ENCODE peak calls at places on chromosomes 7 and 10, in six cellular contexts. T, L, P, N, S and J are unnamed samples.

GRCh38 chr10:102583435-102584417 is 60.6 kb upstream of the TRIM8 start:
- DNase-seq in T (peak; percentile 74), P (peak; percentile 85), N (peak; percentile 94), S (peak; percentile 77), L (peak; percentile 93), J (peak; percentile 66)

GRCh38 chr10:125785831-125786230 is 10.2 kb upstream of the MMP21 start:
- DNase-seq in P (no peak), N (no peak), T (no peak), L (no peak), S (no peak), J (no peak)

GRCh38 chr10:3217301-3217700 is 44.7 kb upstream of the PITRM1 start:
- DNase-seq in L (no peak), S (peak; percentile 28), P (no peak), T (peak; percentile 90), N (no peak), J (peak; percentile 43)

GRCh38 chr10:76492026-76492425 is 1060.6 kb downstream of the LRMDA start:
- DNase-seq in N (no peak), P (no peak), S (peak; percentile 99), L (no peak), T (peak; percentile 100), J (peak; percentile 93)

GRCh38 chr10:660413-660979 is 29.0 kb downstream of the DIP2C start:
- DNase-seq in N (no peak), P (no peak), S (no peak), T (no peak), L (no peak), J (no peak)

GRCh38 chr10:126474031-126474430 is 85.8 kb upstream of the ADAM12 start:
- DNase-seq in N (no peak), L (no peak), P (no peak), S (no peak), T (no peak), J (no peak)

GRCh38 chr7:25954395-25954794 is 197.6 kb upstream of the NFE2L3 start:
- DNase-seq in P (no peak), T (no peak), S (no peak), N (no peak), L (no peak), J (no peak)

GRCh38 chr7:78398081-78398480 is 599.5 kb downstream of the PHTF2 start:
- DNase-seq in S (no peak), T (no peak), P (no peak), L (no peak), N (no peak), J (no peak)

GRCh38 chr7:117412390-117412789 is 14.9 kb downstream of the ASZ1 start:
- DNase-seq in N (no peak), S (no peak), T (no peak), L (no peak), P (no peak), J (no peak)

GRCh38 chr7:18997477-18998130 is 119.8 kb downstream of the TWIST1 start:
- DNase-seq in T (no peak), P (no peak), L (no peak), S (no peak), N (no peak), J (no peak)

GRCh38 chr10:102735065-102735562 is 8.6 kb upstream of the WBP1L start:
- DNase-seq in S (no peak), N (no peak), P (no peak), T (no peak), L (no peak), J (no peak)

GRCh38 chr10:89095701-89096391 is 105.2 kb downstream of the FAS start:
- DNase-seq in P (no peak), N (no peak), L (no peak), T (no peak), S (no peak), J (no peak)

GRCh38 chr7:101856488-101857357 is 39.3 kb downstream of the CUX1 start:
- DNase-seq in N (peak; percentile 49), L (peak; percentile 100), T (peak; percentile 50), S (peak; percentile 74), P (peak; percentile 37), J (peak; percentile 92)
- TF ChIP-seq CTCF in N (peak; percentile 8), L (peak; percentile 51), T (peak; percentile 37), S (peak; percentile 51), P (peak; percentile 46), J (peak; percentile 32)

GRCh38 chr10:83917519-83918506 is 221.5 kb upstream of the GHITM start:
- DNase-seq in S (peak; percentile 10), N (peak; percentile 68), T (no peak), P (no peak), L (peak; percentile 90), J (no peak)
- TF ChIP-seq CTCF in S (peak; percentile 24), N (peak; percentile 46), T (no peak), P (no peak), L (peak; percentile 86), J (no peak)

GRCh38 chr10:74103560-74104248 is 46.9 kb downstream of the AP3M1 start:
- DNase-seq in N (peak; percentile 19), S (no peak), L (peak; percentile 56), P (no peak), T (peak; percentile 28), J (no peak)
- TF ChIP-seq CTCF in N (peak; percentile 48), S (peak; percentile 34), L (peak; percentile 73), P (peak; percentile 50), T (peak; percentile 61), J (peak; percentile 45)

GRCh38 chr7:45153238-45153637 is 4.4 kb upstream of the RAMP3 start:
- DNase-seq in N (no peak), L (peak; percentile 67), P (no peak), S (no peak), T (no peak), J (no peak)
- TF ChIP-seq CTCF in N (no peak), L (peak; percentile 30), P (peak; percentile 12), S (no peak), T (no peak), J (no peak)

GRCh38 chr10:42952358-42952757 is 124.5 kb upstream of the RET start:
- DNase-seq in L (peak; percentile 30), S (peak; percentile 35), T (no peak), P (no peak), N (peak; percentile 61), J (peak; percentile 4)

GRCh38 chr10:42955493-42955889 is 121.4 kb upstream of the RET start:
- DNase-seq in S (no peak), T (no peak), P (no peak), L (no peak), N (no peak), J (no peak)

GRCh38 chr10:42952931-42953683 is 123.8 kb upstream of the RET start:
- DNase-seq in N (no peak), P (no peak), L (no peak), T (no peak), S (no peak), J (no peak)

GRCh38 chr10:42954776-42955492 is 121.9 kb upstream of the RET start:
- DNase-seq in N (no peak), S (no peak), L (no peak), T (no peak), P (no peak), J (no peak)

DNA sequence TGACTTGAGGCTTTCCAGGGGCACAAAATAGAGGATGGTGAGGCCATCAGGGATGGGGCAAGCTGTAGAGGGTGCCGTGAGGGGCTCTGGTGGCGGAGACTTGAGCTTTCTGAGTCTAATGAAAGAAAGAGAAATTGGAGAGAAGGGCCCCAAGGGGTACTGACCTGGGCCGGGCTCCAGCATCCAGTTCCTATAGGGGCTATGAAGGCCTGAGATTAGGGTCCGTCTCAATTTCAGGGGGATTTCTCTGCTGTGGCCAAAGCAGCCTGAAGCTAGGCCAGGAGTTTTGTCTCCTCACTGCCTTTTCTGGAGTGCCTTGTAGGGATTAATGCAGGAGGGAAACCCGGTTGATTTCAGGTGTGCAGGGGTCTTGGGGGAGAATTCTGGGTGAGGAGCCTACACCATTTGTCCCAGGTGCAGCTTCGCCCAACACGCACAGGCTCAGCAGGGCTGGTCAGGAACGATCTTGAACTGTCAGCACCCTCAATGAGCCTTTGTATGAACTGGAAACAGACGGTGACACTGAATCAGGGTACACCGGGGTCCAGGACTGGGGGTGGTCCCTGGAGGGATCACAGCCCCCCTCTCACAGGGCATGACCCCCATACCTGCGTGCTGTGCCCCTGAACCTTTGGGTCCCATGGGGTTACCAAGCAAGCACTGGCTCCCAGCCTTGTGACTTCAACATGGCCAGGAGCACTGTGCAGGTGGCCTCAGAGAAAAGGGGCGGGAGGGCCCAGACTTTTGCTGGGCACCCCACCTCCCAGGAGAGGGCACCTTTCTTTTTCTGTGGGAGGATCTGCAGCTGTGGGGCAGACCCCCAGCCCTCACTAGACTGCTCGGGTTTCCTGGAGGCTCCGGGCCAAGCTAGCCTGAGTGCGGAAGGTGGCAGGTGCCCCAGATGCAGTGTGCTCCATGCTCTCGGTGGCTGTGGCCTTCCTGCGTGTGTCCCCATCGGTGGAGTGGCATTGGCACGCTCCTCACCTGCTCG is 122.9 kb upstream of the RET start:
- DNase-seq in L (no peak), N (no peak), T (no peak), P (no peak), S (no peak), J (no peak)
- TF ChIP-seq CTCF in L (no peak), N (no peak), T (no peak), P (no peak), S (no peak), J (no peak)

GRCh38 chr7:100400656-100401055 is 27.4 kb downstream of the PILRA start:
- DNase-seq in S (no peak), L (peak; percentile 70), T (no peak), N (no peak), P (no peak), J (no peak)
- TF ChIP-seq CTCF in S (no peak), L (peak; percentile 41), T (no peak), N (peak; percentile 15), P (peak; percentile 12), J (no peak)